ENCODE peak calls at places on chromosomes 13 and 19, in ten cellular contexts. One of them, this sample, is unnamed.

GRCh38 chr19:1001538-1002166 is 1.4 kb downstream of the GRIN3B start:
- DNase-seq in esophagus squamous epithelium: no peak
- DNase-seq in progenitor cell of endocrine pancreas: peak
- DNase-seq in stimulated activated CD8-positive, alpha-beta memory T cell treated with anti-CD3 and anti-CD28 coated beads, Interleukin-4, amount 100 ng/mL, for 1 hour: no peak
- DNase-seq in glutamatergic neuron: peak
- DNase-seq in activated CD8-positive, alpha-beta memory T cell treated with anti-CD3 and anti-CD28 coated beads for 1 hour: peak
- DNase-seq in hippocampal formation: no peak
- DNase-seq in HCEC 1CT: no peak
- DNase-seq in mammary epithelial cell: no peak
- DNase-seq in activated gamma-delta T cell treated with Interleukin-2 at 50 U/mL for 16 hours: peak
- DNase-seq in this sample: peak

GRCh38 chr13:112332727-112333126 is 43.4 kb upstream of the SPACA7 start:
- DNase-seq in hippocampal formation: no peak
- DNase-seq in esophagus squamous epithelium: no peak
- DNase-seq in activated CD8-positive, alpha-beta memory T cell treated with anti-CD3 and anti-CD28 coated beads for 1 hour: no peak
- DNase-seq in progenitor cell of endocrine pancreas: no peak
- DNase-seq in glutamatergic neuron: no peak
- DNase-seq in stimulated activated CD8-positive, alpha-beta memory T cell treated with anti-CD3 and anti-CD28 coated beads, Interleukin-4, amount 100 ng/mL, for 1 hour: no peak
- DNase-seq in mammary epithelial cell: no peak
- DNase-seq in HCEC 1CT: no peak
- DNase-seq in activated gamma-delta T cell treated with Interleukin-2 at 50 U/mL for 16 hours: no peak
- DNase-seq in this sample: no peak

GRCh38 chr19:36010402-36010801 is 1.8 kb upstream of the SYNE4 start:
- DNase-seq in activated CD8-positive, alpha-beta memory T cell treated with anti-CD3 and anti-CD28 coated beads for 1 hour: no peak
- DNase-seq in esophagus squamous epithelium: no peak
- DNase-seq in progenitor cell of endocrine pancreas: no peak
- DNase-seq in activated gamma-delta T cell treated with Interleukin-2 at 50 U/mL for 16 hours: no peak
- DNase-seq in HCEC 1CT: no peak
- DNase-seq in hippocampal formation: no peak
- DNase-seq in mammary epithelial cell: no peak
- DNase-seq in glutamatergic neuron: no peak
- DNase-seq in stimulated activated CD8-positive, alpha-beta memory T cell treated with anti-CD3 and anti-CD28 coated beads, Interleukin-4, amount 100 ng/mL, for 1 hour: no peak
- DNase-seq in this sample: no peak

GRCh38 chr19:6362351-6362801 is 1.0 kb downstream of the CLPP start:
- DNase-seq in mammary epithelial cell: no peak
- DNase-seq in esophagus squamous epithelium: no peak
- DNase-seq in activated gamma-delta T cell treated with Interleukin-2 at 50 U/mL for 16 hours: peak
- DNase-seq in stimulated activated CD8-positive, alpha-beta memory T cell treated with anti-CD3 and anti-CD28 coated beads, Interleukin-4, amount 100 ng/mL, for 1 hour: no peak
- DNase-seq in hippocampal formation: no peak
- DNase-seq in progenitor cell of endocrine pancreas: no peak
- DNase-seq in glutamatergic neuron: no peak
- DNase-seq in activated CD8-positive, alpha-beta memory T cell treated with anti-CD3 and anti-CD28 coated beads for 1 hour: no peak
- DNase-seq in HCEC 1CT: no peak
- DNase-seq in this sample: peak

GRCh38 chr13:83214452-83214851 is 667.8 kb downstream of the SLITRK1 start:
- DNase-seq in hippocampal formation: no peak
- DNase-seq in activated CD8-positive, alpha-beta memory T cell treated with anti-CD3 and anti-CD28 coated beads for 1 hour: no peak
- DNase-seq in esophagus squamous epithelium: no peak
- DNase-seq in activated gamma-delta T cell treated with Interleukin-2 at 50 U/mL for 16 hours: no peak
- DNase-seq in HCEC 1CT: peak
- DNase-seq in mammary epithelial cell: no peak
- DNase-seq in progenitor cell of endocrine pancreas: no peak
- DNase-seq in stimulated activated CD8-positive, alpha-beta memory T cell treated with anti-CD3 and anti-CD28 coated beads, Interleukin-4, amount 100 ng/mL, for 1 hour: no peak
- DNase-seq in glutamatergic neuron: no peak
- DNase-seq in this sample: no peak

GRCh38 chr19:10499550-10500246 is 3.5 kb downstream of the KEAP1 start:
- DNase-seq in stimulated activated CD8-positive, alpha-beta memory T cell treated with anti-CD3 and anti-CD28 coated beads, Interleukin-4, amount 100 ng/mL, for 1 hour: no peak
- DNase-seq in HCEC 1CT: no peak
- DNase-seq in mammary epithelial cell: no peak
- DNase-seq in progenitor cell of endocrine pancreas: no peak
- DNase-seq in activated gamma-delta T cell treated with Interleukin-2 at 50 U/mL for 16 hours: no peak
- DNase-seq in glutamatergic neuron: no peak
- DNase-seq in esophagus squamous epithelium: no peak
- DNase-seq in hippocampal formation: no peak
- DNase-seq in activated CD8-positive, alpha-beta memory T cell treated with anti-CD3 and anti-CD28 coated beads for 1 hour: no peak
- DNase-seq in this sample: no peak

GRCh38 chr19:10896851-10897526 is 25.6 kb downstream of the CARM1 start:
- DNase-seq in esophagus squamous epithelium: no peak
- DNase-seq in activated CD8-positive, alpha-beta memory T cell treated with anti-CD3 and anti-CD28 coated beads for 1 hour: no peak
- DNase-seq in stimulated activated CD8-positive, alpha-beta memory T cell treated with anti-CD3 and anti-CD28 coated beads, Interleukin-4, amount 100 ng/mL, for 1 hour: no peak
- DNase-seq in mammary epithelial cell: no peak
- DNase-seq in HCEC 1CT: no peak
- DNase-seq in progenitor cell of endocrine pancreas: no peak
- DNase-seq in activated gamma-delta T cell treated with Interleukin-2 at 50 U/mL for 16 hours: no peak
- DNase-seq in hippocampal formation: no peak
- DNase-seq in glutamatergic neuron: no peak
- DNase-seq in this sample: peak

GRCh38 chr13:96671073-96671472 is 323.2 kb downstream of the OXGR1 start:
- DNase-seq in activated CD8-positive, alpha-beta memory T cell treated with anti-CD3 and anti-CD28 coated beads for 1 hour: no peak
- DNase-seq in activated gamma-delta T cell treated with Interleukin-2 at 50 U/mL for 16 hours: no peak
- DNase-seq in hippocampal formation: no peak
- DNase-seq in HCEC 1CT: peak
- DNase-seq in mammary epithelial cell: peak
- DNase-seq in glutamatergic neuron: no peak
- DNase-seq in stimulated activated CD8-positive, alpha-beta memory T cell treated with anti-CD3 and anti-CD28 coated beads, Interleukin-4, amount 100 ng/mL, for 1 hour: no peak
- DNase-seq in esophagus squamous epithelium: no peak
- DNase-seq in progenitor cell of endocrine pancreas: no peak
- DNase-seq in this sample: no peak

GRCh38 chr13:21852043-21852442 is 181.2 kb downstream of the FGF9 start:
- DNase-seq in HCEC 1CT: no peak
- DNase-seq in activated CD8-positive, alpha-beta memory T cell treated with anti-CD3 and anti-CD28 coated beads for 1 hour: no peak
- DNase-seq in hippocampal formation: no peak
- DNase-seq in progenitor cell of endocrine pancreas: no peak
- DNase-seq in stimulated activated CD8-positive, alpha-beta memory T cell treated with anti-CD3 and anti-CD28 coated beads, Interleukin-4, amount 100 ng/mL, for 1 hour: no peak
- DNase-seq in activated gamma-delta T cell treated with Interleukin-2 at 50 U/mL for 16 hours: no peak
- DNase-seq in glutamatergic neuron: no peak
- DNase-seq in esophagus squamous epithelium: no peak
- DNase-seq in mammary epithelial cell: peak
- DNase-seq in this sample: no peak

GRCh38 chr19:33283578-33283977 is 18.8 kb downstream of the CEBPA start:
- DNase-seq in activated gamma-delta T cell treated with Interleukin-2 at 50 U/mL for 16 hours: no peak
- DNase-seq in mammary epithelial cell: no peak
- DNase-seq in glutamatergic neuron: no peak
- DNase-seq in activated CD8-positive, alpha-beta memory T cell treated with anti-CD3 and anti-CD28 coated beads for 1 hour: no peak
- DNase-seq in HCEC 1CT: no peak
- DNase-seq in hippocampal formation: no peak
- DNase-seq in progenitor cell of endocrine pancreas: no peak
- DNase-seq in stimulated activated CD8-positive, alpha-beta memory T cell treated with anti-CD3 and anti-CD28 coated beads, Interleukin-4, amount 100 ng/mL, for 1 hour: no peak
- DNase-seq in esophagus squamous epithelium: no peak
- DNase-seq in this sample: no peak

GRCh38 chr19:35248310-35249145 is at the start of gene LSR:
- DNase-seq in stimulated activated CD8-positive, alpha-beta memory T cell treated with anti-CD3 and anti-CD28 coated beads, Interleukin-4, amount 100 ng/mL, for 1 hour: no peak
- DNase-seq in hippocampal formation: no peak
- DNase-seq in progenitor cell of endocrine pancreas: peak
- DNase-seq in glutamatergic neuron: no peak
- DNase-seq in HCEC 1CT: no peak
- DNase-seq in mammary epithelial cell: peak
- DNase-seq in activated CD8-positive, alpha-beta memory T cell treated with anti-CD3 and anti-CD28 coated beads for 1 hour: peak
- DNase-seq in activated gamma-delta T cell treated with Interleukin-2 at 50 U/mL for 16 hours: peak
- DNase-seq in esophagus squamous epithelium: no peak
- DNase-seq in this sample: peak

GRCh38 chr19:51727349-51727880 is 3.6 kb upstream of the HAS1 start:
- DNase-seq in progenitor cell of endocrine pancreas: no peak
- DNase-seq in esophagus squamous epithelium: no peak
- DNase-seq in mammary epithelial cell: peak
- DNase-seq in hippocampal formation: no peak
- DNase-seq in activated CD8-positive, alpha-beta memory T cell treated with anti-CD3 and anti-CD28 coated beads for 1 hour: no peak
- DNase-seq in glutamatergic neuron: no peak
- DNase-seq in activated gamma-delta T cell treated with Interleukin-2 at 50 U/mL for 16 hours: no peak
- DNase-seq in HCEC 1CT: no peak
- DNase-seq in stimulated activated CD8-positive, alpha-beta memory T cell treated with anti-CD3 and anti-CD28 coated beads, Interleukin-4, amount 100 ng/mL, for 1 hour: no peak
- DNase-seq in this sample: no peak

GRCh38 chr19:37467608-37468090 is 405 bp upstream of the ZNF569 start:
- DNase-seq in progenitor cell of endocrine pancreas: no peak
- DNase-seq in glutamatergic neuron: no peak
- DNase-seq in stimulated activated CD8-positive, alpha-beta memory T cell treated with anti-CD3 and anti-CD28 coated beads, Interleukin-4, amount 100 ng/mL, for 1 hour: no peak
- DNase-seq in esophagus squamous epithelium: no peak
- DNase-seq in HCEC 1CT: no peak
- DNase-seq in hippocampal formation: no peak
- DNase-seq in activated gamma-delta T cell treated with Interleukin-2 at 50 U/mL for 16 hours: no peak
- DNase-seq in mammary epithelial cell: no peak
- DNase-seq in activated CD8-positive, alpha-beta memory T cell treated with anti-CD3 and anti-CD28 coated beads for 1 hour: no peak
- DNase-seq in this sample: no peak

GRCh38 chr19:45173816-45174215 is 4.2 kb downstream of the TRAPPC6A start:
- DNase-seq in stimulated activated CD8-positive, alpha-beta memory T cell treated with anti-CD3 and anti-CD28 coated beads, Interleukin-4, amount 100 ng/mL, for 1 hour: no peak
- DNase-seq in progenitor cell of endocrine pancreas: no peak
- DNase-seq in activated gamma-delta T cell treated with Interleukin-2 at 50 U/mL for 16 hours: no peak
- DNase-seq in glutamatergic neuron: no peak
- DNase-seq in HCEC 1CT: peak
- DNase-seq in activated CD8-positive, alpha-beta memory T cell treated with anti-CD3 and anti-CD28 coated beads for 1 hour: no peak
- DNase-seq in esophagus squamous epithelium: no peak
- DNase-seq in hippocampal formation: no peak
- DNase-seq in mammary epithelial cell: peak
- DNase-seq in this sample: no peak

GRCh38 chr19:35146746-35147466 is 3.9 kb downstream of the FXYD7 start:
- DNase-seq in activated gamma-delta T cell treated with Interleukin-2 at 50 U/mL for 16 hours: no peak
- DNase-seq in progenitor cell of endocrine pancreas: no peak
- DNase-seq in HCEC 1CT: no peak
- DNase-seq in activated CD8-positive, alpha-beta memory T cell treated with anti-CD3 and anti-CD28 coated beads for 1 hour: no peak
- DNase-seq in glutamatergic neuron: no peak
- DNase-seq in esophagus squamous epithelium: no peak
- DNase-seq in stimulated activated CD8-positive, alpha-beta memory T cell treated with anti-CD3 and anti-CD28 coated beads, Interleukin-4, amount 100 ng/mL, for 1 hour: no peak
- DNase-seq in hippocampal formation: no peak
- DNase-seq in mammary epithelial cell: no peak
- DNase-seq in this sample: no peak

GRCh38 chr19:10005632-10006334 is 4.5 kb downstream of the COL5A3 start:
- DNase-seq in HCEC 1CT: no peak
- DNase-seq in esophagus squamous epithelium: no peak
- DNase-seq in progenitor cell of endocrine pancreas: no peak
- DNase-seq in hippocampal formation: no peak
- DNase-seq in mammary epithelial cell: no peak
- DNase-seq in stimulated activated CD8-positive, alpha-beta memory T cell treated with anti-CD3 and anti-CD28 coated beads, Interleukin-4, amount 100 ng/mL, for 1 hour: no peak
- DNase-seq in glutamatergic neuron: no peak
- DNase-seq in activated gamma-delta T cell treated with Interleukin-2 at 50 U/mL for 16 hours: no peak
- DNase-seq in activated CD8-positive, alpha-beta memory T cell treated with anti-CD3 and anti-CD28 coated beads for 1 hour: no peak
- DNase-seq in this sample: no peak

GRCh38 chr13:75359266-75359665 is 122.7 kb downstream of the TBC1D4 start:
- DNase-seq in HCEC 1CT: peak
- DNase-seq in hippocampal formation: no peak
- DNase-seq in glutamatergic neuron: no peak
- DNase-seq in stimulated activated CD8-positive, alpha-beta memory T cell treated with anti-CD3 and anti-CD28 coated beads, Interleukin-4, amount 100 ng/mL, for 1 hour: no peak
- DNase-seq in progenitor cell of endocrine pancreas: no peak
- DNase-seq in activated CD8-positive, alpha-beta memory T cell treated with anti-CD3 and anti-CD28 coated beads for 1 hour: no peak
- DNase-seq in mammary epithelial cell: peak
- DNase-seq in activated gamma-delta T cell treated with Interleukin-2 at 50 U/mL for 16 hours: no peak
- DNase-seq in esophagus squamous epithelium: no peak
- DNase-seq in this sample: no peak